ENCODE peak calls at places on chromosomes 6 and 20, in five cellular contexts. J is cardiac fibroblast; K is fibroblast of mammary gland; N is suprapubic skin; V is activated naive CD4-positive, alpha-beta T cell treated with anti-CD3 and anti-CD28 coated beads for 36 hours. A is an unnamed sample.

GRCh38 chr6:104253236-104253635 is 606.5 kb downstream of the HACE1 start:
- DNase-seq in V (no peak), K (no peak), N (no peak), J (no peak), A (no peak)

GRCh38 chr6:148653138-148653776 is 93.6 kb upstream of the UST start:
- DNase-seq in J (no peak), K (peak), V (no peak), N (no peak), A (no peak)

GRCh38 chr20:63955281-63955845 is 853 bp downstream of the UCKL1 start:
- DNase-seq in N (no peak), V (peak), J (peak), K (no peak), A (no peak)

GRCh38 chr20:1473244-1473635 is 6.6 kb upstream of the NSFL1C start:
- DNase-seq in J (no peak), K (no peak), V (no peak), N (no peak), A (no peak)

GRCh38 chr6:157030756-157031155 is 253.6 kb downstream of the ARID1B start:
- DNase-seq in N (no peak), V (no peak), K (no peak), J (no peak), A (no peak)

GRCh38 chr20:50283922-50284810 is 93.5 kb downstream of the CEBPB start:
- DNase-seq in V (no peak), N (no peak), J (peak), K (peak), A (peak)

GRCh38 chr6:159257846-159258245 is 88.6 kb downstream of the FNDC1 start:
- DNase-seq in K (peak), V (no peak), J (peak), N (no peak), A (peak)

GRCh38 chr6:11538049-11538798 is 675 bp downstream of the TMEM170B start:
- DNase-seq in J (peak), N (peak), V (peak), K (no peak), A (peak)

GRCh38 chr6:51112731-51113130 is 294.1 kb downstream of the TFAP2B start:
- DNase-seq in N (no peak), J (no peak), V (no peak), K (peak), A (no peak)

GRCh38 chr6:146111864-146112263 is 83.0 kb downstream of the GRM1 start:
- DNase-seq in V (no peak), N (no peak), J (no peak), K (peak), A (no peak)

GRCh38 chr6:159979136-159979874 is 10.4 kb downstream of the IGF2R start:
- DNase-seq in V (peak), K (peak), J (peak), N (peak), A (no peak)

GRCh38 chr6:144007779-144008500 is at the start of gene PLAGL1:
- DNase-seq in N (peak), V (peak), K (peak), J (peak), A (peak)

GRCh38 chr20:61850457-61850856 is 215.2 kb downstream of the TAF4 start:
- DNase-seq in J (no peak), V (no peak), K (peak), N (no peak), A (no peak)

GRCh38 chr6:128310061-128310460 is 210.3 kb downstream of the PTPRK start:
- DNase-seq in V (no peak), J (no peak), N (no peak), K (no peak), A (peak)

GRCh38 chr6:90420495-90420894 is 123.9 kb upstream of the BACH2 start:
- DNase-seq in N (no peak), J (no peak), V (no peak), K (no peak), A (no peak)

GRCh38 chr20:3229158-3229557 is 9.8 kb downstream of the SLC4A11 start:
- DNase-seq in K (no peak), V (no peak), N (no peak), J (no peak), A (no peak)

GRCh38 chr6:125114248-125114858 is 39.2 kb upstream of the TPD52L1 start:
- DNase-seq in J (peak), N (no peak), K (peak), V (peak), A (peak)

GRCh38 chr20:44196278-44196677 is 9.3 kb upstream of the JPH2 start:
- DNase-seq in N (no peak), J (no peak), K (peak), V (no peak), A (no peak)

GRCh38 chr6:30769088-30769852 is 24.9 kb upstream of the IER3 start:
- DNase-seq in K (peak), J (peak), N (no peak), V (peak), A (peak)

GRCh38 chr6:156260792-156261191 is 516.4 kb upstream of the ARID1B start:
- DNase-seq in N (no peak), K (no peak), V (no peak), J (no peak), A (no peak)

GRCh38 chr20:6768228-6769185 is 1.0 kb downstream of the BMP2 start:
- DNase-seq in V (no peak), N (peak), K (no peak), J (peak), A (no peak)

GRCh38 chr6:35354361-35355135 is 12.2 kb downstream of the PPARD start:
- DNase-seq in N (no peak), J (no peak), K (no peak), V (no peak), A (peak)

GRCh38 chr6:30707281-30707850 is 9.7 kb downstream of the MDC1 start:
- DNase-seq in N (no peak), J (no peak), V (no peak), K (no peak), A (no peak)

GRCh38 chr6:116152620-116153019 is 26.7 kb upstream of the COL10A1 start:
- DNase-seq in K (no peak), N (no peak), V (no peak), J (peak), A (peak)

GRCh38 chr20:11882651-11883050 is 35.0 kb upstream of the BTBD3 start:
- DNase-seq in N (no peak), K (peak), J (no peak), V (no peak), A (no peak)

GRCh38 chr6:10316327-10316726 is 98.5 kb downstream of the TFAP2A start:
- DNase-seq in K (no peak), J (peak), V (no peak), N (no peak), A (peak)